ENCODE peak calls at places on chromosomes 3 and 15, in six cellular contexts. B, A, Y, J, Q and G are unnamed samples. For H3K36me3, the result is how much of the 10 kb centered on the place peaks cover.

GRCh38 chr15:66789029-66790025 is 87.3 kb downstream of the SMAD6 start:
- DNase-seq in B (no peak), Q (peak), A (no peak), J (peak), Y (peak), G (peak)

GRCh38 chr15:67085818-67086649 is 20.6 kb downstream of the SMAD3 start:
- DNase-seq in Y (peak), B (no peak), Q (peak), J (no peak), A (no peak), G (peak)

GRCh38 chr15:22888120-22888859 is 49.8 kb downstream of the NIPA2 start:
- DNase-seq in Q (no peak), J (peak), Y (peak), B (no peak), A (no peak), G (peak)

GRCh38 chr15:99683000-99683670 is 50.1 kb downstream of the LYSMD4 start:
- DNase-seq in A (no peak), J (no peak), Y (peak), B (no peak), Q (no peak), G (peak)

GRCh38 chr3:20060924-20061323 is 20.7 kb downstream of the KAT2B start:
- DNase-seq in A (no peak), B (no peak), J (no peak), Q (no peak), Y (peak), G (peak)

GRCh38 chr3:45273681-45274515 is 47.8 kb upstream of the TMEM158 start:
- DNase-seq in Q (no peak), B (no peak), A (no peak), Y (peak), J (peak), G (peak)

GRCh38 chr3:14490831-14491230 is 49.3 kb downstream of the GRIP2 start:
- DNase-seq in Q (no peak), B (no peak), Y (no peak), J (no peak), A (no peak), G (peak)

GRCh38 chr15:58854598-58854997 is 78.9 kb downstream of the SLTM start:
- DNase-seq in A (no peak), B (no peak), J (no peak), Y (peak), Q (no peak), G (no peak)

GRCh38 chr3:44468572-44469520 is 8.6 kb downstream of the ZNF445 start:
- DNase-seq in A (no peak), Q (no peak), B (no peak), Y (peak), J (peak), G (peak)

GRCh38 chr3:44992555-44993470 is 16.8 kb downstream of the EXOSC7 start:
- DNase-seq in A (peak), Y (no peak), B (no peak), Q (peak), J (no peak), G (peak)

GRCh38 chr15:80679805-80680175 is 15.3 kb upstream of the ABHD17C start:
- DNase-seq in A (no peak), Y (no peak), B (no peak), J (no peak), Q (no peak), G (peak)

GRCh38 chr3:159418571-159419526 is 569.8 kb upstream of the IL12A start:
- DNase-seq in B (no peak), Q (no peak), J (peak), A (no peak), Y (peak), G (peak)

GRCh38 chr3:110814170-110815007 is 257.2 kb upstream of the NECTIN3 start:
- DNase-seq in J (peak), B (no peak), A (no peak), Q (no peak), Y (peak), G (peak)

GRCh38 chr3:63990733-63991132 is 32.6 kb downstream of the PSMD6 start:
- DNase-seq in J (no peak), B (no peak), A (no peak), Q (no peak), Y (no peak), G (no peak)

GRCh38 chr3:71307884-71308697 is 275.4 kb downstream of the FOXP1 start:
- DNase-seq in Y (peak), J (no peak), Q (no peak), B (no peak), A (no peak), G (no peak)

GRCh38 chr3:127081001-127081720 is 98.2 kb downstream of the PLXNA1 start:
- DNase-seq in B (no peak), A (peak), Q (no peak), J (no peak), Y (no peak), G (no peak)

GRCh38 chr3:148739720-148740119 is 42.0 kb downstream of the AGTR1 start:
- DNase-seq in Y (no peak), Q (no peak), J (no peak), B (no peak), A (no peak), G (no peak)

GRCh38 chr3:143998266-143998665 is 26.6 kb downstream of the DIPK2A start:
- DNase-seq in Y (peak), A (no peak), J (peak), B (no peak), Q (no peak), G (peak)

GRCh38 chr3:175431396-175431795 is 572.3 kb downstream of the NAALADL2 start:
- DNase-seq in Y (peak), B (no peak), A (no peak), Q (no peak), J (peak), G (no peak)

GRCh38 chr3:71219744-71220638 is 363.5 kb downstream of the FOXP1 start:
- DNase-seq in Q (peak), Y (no peak), J (no peak), B (no peak), A (no peak), G (no peak)

GRCh38 chr15:39553947-39554731 is 26.7 kb upstream of the THBS1 start:
- DNase-seq in B (no peak), A (no peak), Q (peak), Y (no peak), J (no peak), G (peak)

GRCh38 chr15:63465104-63465503 is 39.3 kb upstream of the USP3 start:
- DNase-seq in A (no peak), B (no peak), Q (no peak), J (no peak), Y (peak), G (peak)

GRCh38 chr15:60682115-60682514 is 203.2 kb upstream of the ICE2 start:
- DNase-seq in Y (peak), A (no peak), J (peak), B (no peak), Q (no peak), G (no peak)

GRCh38 chr3:51786247-51786646 is 7.2 kb upstream of the IQCF6 start:
- DNase-seq in Y (no peak), B (no peak), J (no peak), Q (no peak), A (no peak), G (no peak)

GRCh38 chr15:62454567-62455172 is 289.6 kb upstream of the C2CD4B start:
- DNase-seq in A (no peak), Q (no peak), B (no peak), J (peak), Y (peak), G (no peak)

GRCh38 chr3:15107075-15107947 is 8.4 kb upstream of the RBSN start:
- DNase-seq in J (no peak), A (no peak), B (no peak), Q (no peak), Y (no peak), G (no peak)

GRCh38 chr15:27327467-27328045 is 356.6 kb downstream of the GABRG3 start:
- DNase-seq in Y (no peak), A (no peak), J (no peak), B (no peak), Q (no peak), G (no peak)

GRCh38 chr3:4821331-4821730 is 157.9 kb upstream of the BHLHE40 start:
- DNase-seq in A (no peak), Q (peak), B (no peak), Y (no peak), J (no peak), G (no peak)

GRCh38 chr3:185631108-185631507 is 45.0 kb downstream of the SENP2 start:
- DNase-seq in Q (no peak), A (no peak), B (no peak), J (no peak), Y (no peak), G (no peak)

GRCh38 chr15:95146476-95146875 is 915.1 kb downstream of the MCTP2 start:
- DNase-seq in A (no peak), B (no peak), J (no peak), Y (no peak), Q (no peak), G (no peak)

GRCh38 chr15:95149036-95149435 is 917.7 kb downstream of the MCTP2 start:
- DNase-seq in Q (no peak), J (no peak), A (no peak), B (no peak), Y (no peak), G (peak)

GRCh38 chr15:95152741-95153140 is 921.4 kb downstream of the MCTP2 start:
- DNase-seq in Q (no peak), B (no peak), A (no peak), J (no peak), Y (no peak), G (peak)

GRCh38 chr15:95150466-95150865 is 919.1 kb downstream of the MCTP2 start:
- DNase-seq in B (no peak), A (no peak), J (no peak), Q (no peak), Y (no peak), G (no peak)

GRCh38 chr15:95148183-95148582 is 916.8 kb downstream of the MCTP2 start:
- DNase-seq in B (no peak), J (no peak), A (no peak), Q (no peak), Y (no peak), G (no peak)
- TF ChIP-seq CTCF in B (no peak), J (no peak), A (no peak), Q (no peak), Y (no peak), G (no peak)

DNA sequence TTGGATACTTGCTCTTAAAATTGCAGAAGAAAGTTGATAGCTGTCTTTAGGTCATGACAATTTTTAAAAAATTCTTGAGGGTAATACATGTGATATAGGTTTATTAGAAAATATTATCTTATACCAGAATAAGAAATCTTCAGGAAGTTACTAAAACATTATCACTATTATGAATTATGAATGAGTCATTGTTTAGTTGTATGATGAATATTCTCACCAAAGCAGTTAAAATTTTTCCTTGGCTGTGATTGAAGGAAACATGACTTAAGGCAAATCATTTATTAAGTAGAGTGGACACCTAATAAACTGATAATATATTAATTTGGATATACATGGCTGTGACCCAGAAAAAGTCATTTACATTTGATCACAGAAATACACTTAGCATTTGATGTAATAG is 30.1 kb downstream of the APPL1 start:
- DNase-seq in J (no peak), Y (no peak), Q (no peak), A (no peak), B (no peak), G (peak)
- H3K36me3 ChIP-seq in J (under half), Y (under half), Q (under half), A (half or more), B (half or more), G (under half)

DNA sequence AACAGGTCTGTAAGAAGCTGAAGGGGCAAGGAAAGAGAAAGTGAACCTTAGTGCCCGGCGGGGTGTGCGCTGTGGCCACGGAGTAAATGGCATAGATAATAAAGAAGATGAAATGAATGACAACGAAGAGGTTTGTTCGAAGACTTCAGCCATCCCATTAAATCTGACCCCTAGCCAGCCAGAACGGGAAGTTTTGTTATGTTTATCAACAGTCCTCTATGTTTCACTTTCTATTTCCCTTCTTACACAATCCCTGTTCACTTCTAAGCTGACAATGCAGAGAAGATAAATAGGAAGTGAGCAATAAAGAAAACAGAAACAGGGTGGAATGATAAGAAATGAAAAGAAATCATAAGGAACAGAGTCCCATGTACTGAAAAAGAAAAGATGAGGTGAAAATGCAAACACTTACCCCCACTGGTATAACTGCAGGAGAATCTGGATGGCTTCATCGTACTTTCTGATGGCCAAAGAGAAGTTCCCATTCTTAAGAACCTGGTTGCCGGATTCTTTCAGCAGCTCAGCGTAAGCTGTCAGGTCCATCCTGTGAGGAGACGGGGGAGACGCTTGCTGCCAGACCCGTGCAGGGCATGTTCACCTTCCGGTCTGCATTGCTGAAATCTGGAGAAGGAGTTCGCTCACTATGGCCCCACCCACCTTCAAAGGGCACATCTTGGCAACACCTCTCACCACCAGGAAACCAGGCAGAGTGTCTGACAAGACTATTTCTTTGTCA is 36.8 kb downstream of the TRANK1 start:
- DNase-seq in Y (peak), J (peak), A (peak), B (no peak), Q (peak), G (peak)
- H3K4me3 ChIP-seq in Y (peak), J (peak), A (peak), B (peak), Q (peak), G (peak)

DNA sequence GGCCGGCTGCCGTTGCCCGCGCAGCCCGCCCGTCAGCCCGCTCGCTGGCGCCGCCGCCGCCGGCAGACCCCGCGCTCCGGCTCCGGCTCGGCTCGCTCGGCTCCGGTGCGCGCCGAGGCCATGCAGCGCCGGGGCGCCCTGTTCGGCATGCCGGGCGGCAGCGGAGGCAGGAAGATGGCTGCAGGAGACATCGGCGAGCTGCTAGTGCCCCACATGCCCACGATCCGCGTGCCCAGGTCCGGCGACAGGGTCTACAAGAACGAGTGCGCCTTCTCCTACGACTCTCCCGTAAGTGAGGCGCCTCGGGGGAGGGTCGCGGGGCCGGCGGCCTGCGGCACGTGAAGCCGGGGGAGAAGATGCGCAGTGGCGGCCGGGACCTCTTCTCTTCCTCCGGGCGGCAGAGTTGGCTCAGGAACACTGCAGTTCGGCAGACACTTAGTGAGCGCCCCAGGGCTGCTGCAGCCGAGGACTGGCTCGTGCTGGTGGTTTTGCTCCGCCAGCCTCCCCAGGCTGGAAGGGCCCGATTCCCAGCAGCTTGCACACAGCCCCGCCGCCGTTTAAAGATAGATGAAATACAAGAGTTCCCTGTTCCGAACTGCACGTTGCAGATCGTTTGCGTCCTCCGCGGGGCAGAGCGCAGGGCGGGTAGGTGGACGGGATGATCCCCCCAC is 401 bp downstream of the USP13 start:
- DNase-seq in B (peak), J (peak), Y (peak), Q (peak), A (peak), G (peak)
- TF ChIP-seq CTCF in B (no peak), J (no peak), Y (peak), Q (no peak), A (no peak), G (no peak)

GRCh38 chr15:48913141-48913540 is 35.2 kb downstream of the EID1 start:
- DNase-seq in J (no peak), Y (no peak), B (no peak), A (no peak), Q (no peak), G (peak)

GRCh38 chr15:48914717-48915116 is 36.8 kb downstream of the EID1 start:
- DNase-seq in J (no peak), A (no peak), B (no peak), Q (no peak), Y (no peak), G (no peak)
- H3K36me3 ChIP-seq in J (under half), A (under half), B (under half), Q (under half), Y (under half), G (under half)

DNA sequence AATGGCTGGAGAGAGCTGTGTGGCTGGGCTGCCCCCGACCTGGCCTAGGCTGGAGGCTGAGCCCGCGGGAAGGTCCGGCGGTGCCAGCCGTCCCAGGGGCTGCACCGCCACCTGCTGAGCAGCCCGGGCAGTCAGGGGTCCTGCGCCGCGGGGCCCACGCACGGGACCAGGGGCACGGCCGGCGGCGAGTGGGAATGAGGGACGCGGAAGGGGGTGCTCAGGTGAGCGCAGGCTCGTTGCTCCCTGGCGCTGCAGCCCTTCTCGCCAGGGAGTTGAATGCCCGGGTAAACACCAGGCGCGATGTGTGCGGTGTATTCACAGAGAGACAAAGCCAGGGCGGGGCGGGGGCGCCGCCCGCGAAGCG is 666 bp upstream of the SEMA3F start:
- DNase-seq in J (no peak), Y (no peak), A (peak), B (no peak), Q (no peak), G (no peak)
- H3K4me3 ChIP-seq in J (peak), Y (peak), A (peak), B (peak), Q (peak), G (peak)

DNA sequence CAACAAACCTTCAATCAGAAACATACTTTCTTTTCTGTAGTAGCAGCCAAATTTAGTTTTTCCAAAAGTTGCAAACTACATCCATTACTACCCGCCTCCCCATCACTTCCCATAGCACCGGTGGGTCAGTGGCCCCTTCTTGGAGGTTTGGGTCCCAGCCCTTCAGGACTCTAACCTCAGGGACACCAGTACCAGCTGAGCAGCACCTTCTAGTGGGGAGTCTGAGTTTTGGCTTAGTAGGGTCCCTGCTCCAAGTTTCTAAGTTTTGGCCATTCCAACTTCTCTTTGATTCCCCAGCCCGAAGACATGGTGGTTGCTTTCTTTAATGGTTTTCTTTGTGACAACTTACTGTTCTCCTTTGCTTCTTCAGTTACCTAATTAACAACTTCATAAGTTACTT is 160.6 kb downstream of the ECT2 start:
- DNase-seq in J (no peak), A (no peak), Q (no peak), B (no peak), Y (no peak), G (no peak)
- TF ChIP-seq CTCF in J (peak), A (no peak), Q (no peak), B (no peak), Y (no peak), G (no peak)

DNA sequence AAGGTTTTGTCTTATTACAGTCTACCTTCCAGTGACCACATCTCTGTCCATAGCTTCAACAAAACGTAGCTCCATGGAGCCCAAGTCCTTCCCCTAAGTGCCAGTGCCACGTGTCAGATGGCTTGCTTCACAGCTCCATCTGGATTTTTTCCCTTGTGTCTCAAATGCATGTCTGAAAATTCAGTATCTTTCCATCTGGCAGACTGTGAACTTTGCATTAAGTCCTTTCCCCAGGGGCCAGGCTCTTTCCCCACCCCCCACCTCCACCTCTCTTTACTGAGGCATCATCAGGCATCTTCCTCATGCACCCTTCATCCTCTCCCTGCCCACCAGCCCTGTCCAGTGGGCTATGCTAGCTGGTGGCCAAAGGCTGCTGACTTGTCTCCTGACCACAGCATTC is 53.7 kb downstream of the PDIA5 start:
- DNase-seq in J (no peak), Q (no peak), A (no peak), Y (no peak), B (no peak), G (no peak)
- H3K36me3 ChIP-seq in J (half or more), Q (under half), A (half or more), Y (under half), B (half or more), G (under half)

GRCh38 chr3:46293035-46293724 is 50.9 kb downstream of the CCR3 start:
- DNase-seq in B (no peak), J (no peak), Q (no peak), Y (no peak), A (no peak), G (no peak)
- H3K4me3 ChIP-seq in B (no peak), J (no peak), Q (no peak), Y (no peak), A (no peak), G (no peak)